ENCODE peak calls at places on chromosomes 1 and 21, in eight cellular contexts. R is HTR-8/SVneo, G is caudate nucleus, S is ELR, B is left colon, M is Panc1, K is posterior cingulate gyrus, Y is iris pigment epithelial cell. E is an unnamed sample.

GRCh38 chr1:92784051-92784638 is 763 bp downstream of the EVI5 start:
- DNase-seq in R (peak; percentile 24), G (no peak), S (peak; percentile 87), B (peak; percentile 40), M (no peak), K (no peak), Y (peak; percentile 76), E (peak; percentile 56)

GRCh38 chr1:181061891-181062777 is 26.4 kb upstream of the IER5 start:
- DNase-seq in R (no peak), G (no peak), S (no peak), B (no peak), M (no peak), K (peak; percentile 72), Y (no peak), E (no peak)

GRCh38 chr1:24932284-24932683 is 2.2 kb upstream of the RUNX3 start:
- DNase-seq in R (peak; percentile 46), G (no peak), S (no peak), B (no peak), M (no peak), K (no peak), Y (no peak), E (no peak)

GRCh38 chr1:147842578-147842977 is 60.0 kb upstream of the GJA8 start:
- DNase-seq in R (no peak), G (no peak), S (no peak), B (no peak), M (no peak), K (no peak), Y (no peak), E (no peak)

GRCh38 chr1:180182721-180183311 is 28.1 kb downstream of the QSOX1 start:
- DNase-seq in R (no peak), G (no peak), S (no peak), B (peak; percentile 15), M (no peak), K (peak; percentile 73), Y (no peak), E (no peak)

GRCh38 chr1:19009882-19010321 is 53.4 kb upstream of the IFFO2 start:
- DNase-seq in R (peak; percentile 79), G (no peak), S (peak; percentile 97), B (no peak), M (peak; percentile 80), K (no peak), Y (peak; percentile 78), E (peak; percentile 91)

GRCh38 chr1:166911624-166912023 is 35.6 kb upstream of the TADA1 start:
- DNase-seq in R (no peak), G (no peak), S (no peak), B (no peak), M (no peak), K (no peak), Y (no peak), E (no peak)

GRCh38 chr1:206982216-206982615 is 12.0 kb upstream of the FCAMR start:
- DNase-seq in R (peak; percentile 69), G (peak; percentile 35), S (peak; percentile 68), B (no peak), M (peak; percentile 22), K (no peak), Y (peak; percentile 32), E (peak; percentile 40)

GRCh38 chr1:230983811-230984210 is 4.9 kb downstream of the ARV1 start:
- DNase-seq in R (no peak), G (no peak), S (no peak), B (no peak), M (no peak), K (no peak), Y (no peak), E (no peak)

GRCh38 chr1:201737350-201738060 is 91.5 kb upstream of the IPO9 start:
- DNase-seq in R (no peak), G (peak; percentile 71), S (no peak), B (no peak), M (no peak), K (peak; percentile 87), Y (peak; percentile 80), E (no peak)

GRCh38 chr1:50976890-50977574 is 7.0 kb downstream of the CDKN2C start:
- DNase-seq in R (no peak), G (no peak), S (peak; percentile 79), B (peak; percentile 32), M (no peak), K (no peak), Y (peak; percentile 24), E (no peak)

GRCh38 chr21:32562426-32562825 is 22.9 kb downstream of the TCP10L start:
- DNase-seq in R (no peak), G (no peak), S (peak; percentile 79), B (no peak), M (no peak), K (no peak), Y (peak; percentile 82), E (peak; percentile 50)

GRCh38 chr1:152954436-152954835 is 7.4 kb downstream of the SPRR5 start:
- DNase-seq in R (no peak), G (no peak), S (peak; percentile 76), B (no peak), M (no peak), K (no peak), Y (no peak), E (no peak)

GRCh38 chr1:17096584-17096983 is 22.7 kb downstream of the PADI2 start:
- DNase-seq in R (no peak), G (no peak), S (no peak), B (no peak), M (no peak), K (no peak), Y (no peak), E (no peak)

GRCh38 chr21:45889961-45890360 is 91.6 kb upstream of the COL6A1 start:
- DNase-seq in R (no peak), G (no peak), S (no peak), B (no peak), M (no peak), K (peak; percentile 24), Y (no peak), E (no peak)

GRCh38 chr1:201254625-201255469 is 28.5 kb upstream of the PKP1 start:
- DNase-seq in R (peak; percentile 86), G (no peak), S (peak; percentile 55), B (no peak), M (no peak), K (peak; percentile 92), Y (peak; percentile 11), E (peak; percentile 4)

GRCh38 chr1:7640920-7641319 is 130.2 kb upstream of the VAMP3 start:
- DNase-seq in R (no peak), G (no peak), S (no peak), B (no peak), M (no peak), K (peak; percentile 67), Y (no peak), E (no peak)

GRCh38 chr21:26798856-26799751 is 46.1 kb downstream of the ADAMTS1 start:
- DNase-seq in R (no peak), G (no peak), S (peak; percentile 36), B (no peak), M (no peak), K (no peak), Y (peak; percentile 58), E (no peak)

GRCh38 chr1:117392776-117393175 is 25.5 kb downstream of the MAN1A2 start:
- DNase-seq in R (no peak), G (no peak), S (no peak), B (no peak), M (no peak), K (no peak), Y (no peak), E (no peak)

GRCh38 chr1:92356956-92357355 is 58.1 kb downstream of the RPAP2 start:
- DNase-seq in R (no peak), G (no peak), S (peak; percentile 73), B (no peak), M (no peak), K (no peak), Y (peak; percentile 79), E (no peak)

GRCh38 chr1:6355621-6356020 is 37.9 kb downstream of the ACOT7 start:
- DNase-seq in R (no peak), G (no peak), S (no peak), B (no peak), M (no peak), K (no peak), Y (no peak), E (no peak)

GRCh38 chr1:198699167-198700015 is 60.6 kb downstream of the PTPRC start:
- DNase-seq in R (peak; percentile 26), G (no peak), S (peak; percentile 65), B (peak; percentile 25), M (peak; percentile 43), K (peak; percentile 72), Y (peak; percentile 43), E (peak; percentile 58)

GRCh38 chr21:46033410-46034404 is 52.1 kb downstream of the COL6A1 start:
- DNase-seq in R (no peak), G (no peak), S (no peak), B (no peak), M (no peak), K (peak; percentile 48), Y (no peak), E (no peak)

GRCh38 chr1:151510020-151510405 is 1.2 kb upstream of the CGN start:
- DNase-seq in R (no peak), G (no peak), S (no peak), B (peak; percentile 84), M (no peak), K (no peak), Y (no peak), E (no peak)

GRCh38 chr1:67211589-67212563 is 45.6 kb downstream of the IL23R start:
- DNase-seq in R (no peak), G (no peak), S (peak; percentile 56), B (no peak), M (no peak), K (no peak), Y (peak; percentile 40), E (peak; percentile 37)

GRCh38 chr1:20588634-20589225 is at the start of gene CDA:
- DNase-seq in R (no peak), G (no peak), S (no peak), B (peak; percentile 83), M (no peak), K (no peak), Y (no peak), E (no peak)